ENCODE peak calls at places on chromosomes 6 and 20, in eight cellular contexts. M is GM23248, S is ovary, W is adipocyte, V is psoas muscle, T is kidney, L is A549, R is astrocyte. U is an unnamed sample.
A peak's percentile ranks its signal among the peaks of the same experiment; 100 is the strongest.

GRCh38 chr6:18976091-18976490 is 588.9 kb downstream of the RNF144B start:
- DNase-seq in M (no peak), S (no peak), W (no peak), V (no peak), T (no peak), L (no peak), R (no peak), U (no peak)

GRCh38 chr6:24933868-24934401 is 1.8 kb downstream of the RIPOR2 start:
- DNase-seq in M (peak; percentile 19), S (no peak), W (no peak), V (no peak), T (no peak), L (peak; percentile 35), R (no peak), U (no peak)

GRCh38 chr6:101544286-101544685 is 150.8 kb downstream of the GRIK2 start:
- DNase-seq in M (peak; percentile 53), S (no peak), W (peak; percentile 66), V (no peak), T (no peak), L (no peak), R (peak; percentile 32), U (no peak)

GRCh38 chr6:13915566-13916229 is 9.1 kb upstream of the RNF182 start:
- DNase-seq in M (no peak), S (no peak), W (no peak), V (no peak), T (no peak), L (no peak), R (no peak), U (no peak)

GRCh38 chr6:1208876-1209275 is 103.0 kb upstream of the FOXQ1 start:
- DNase-seq in M (no peak), S (no peak), W (peak; percentile 62), V (no peak), T (no peak), L (no peak), R (no peak), U (no peak)

GRCh38 chr6:157528931-157529653 is 148.1 kb downstream of the ZDHHC14 start:
- DNase-seq in M (no peak), S (no peak), W (no peak), V (peak; percentile 67), T (no peak), L (no peak), R (peak; percentile 10), U (no peak)

GRCh38 chr6:12555267-12555666 is 161.3 kb upstream of the PHACTR1 start:
- DNase-seq in M (peak; percentile 89), S (no peak), W (peak; percentile 80), V (no peak), T (no peak), L (no peak), R (peak; percentile 80), U (no peak)

GRCh38 chr20:24487648-24488047 is 18.2 kb downstream of the SYNDIG1 start:
- DNase-seq in M (no peak), S (no peak), W (no peak), V (no peak), T (no peak), L (no peak), R (no peak), U (no peak)

GRCh38 chr6:10314163-10314955 is 100.5 kb downstream of the TFAP2A start:
- DNase-seq in M (no peak), S (no peak), W (no peak), V (no peak), T (no peak), L (no peak), R (no peak), U (no peak)

GRCh38 chr20:62018437-62019143 is 47.1 kb downstream of the TAF4 start:
- DNase-seq in M (no peak), S (no peak), W (no peak), V (no peak), T (peak; percentile 69), L (no peak), R (no peak), U (no peak)

GRCh38 chr6:132888701-132889100 is 74.3 kb downstream of the RPS12 start:
- DNase-seq in M (peak; percentile 1), S (no peak), W (peak; percentile 23), V (no peak), T (no peak), L (no peak), R (peak; percentile 58), U (no peak)

GRCh38 chr6:74479420-74479819 is 726.4 kb downstream of the COL12A1 start:
- DNase-seq in M (no peak), S (no peak), W (no peak), V (no peak), T (no peak), L (no peak), R (no peak), U (no peak)

GRCh38 chr6:121143476-121143875 is 190.8 kb downstream of the TBC1D32 start:
- DNase-seq in M (peak; percentile 50), S (no peak), W (no peak), V (no peak), T (no peak), L (no peak), R (peak; percentile 22), U (no peak)

GRCh38 chr6:127637830-127638229 is 60.9 kb downstream of the C6orf58 start:
- DNase-seq in M (peak; percentile 40), S (no peak), W (peak; percentile 86), V (no peak), T (no peak), L (no peak), R (no peak), U (no peak)

GRCh38 chr6:35425284-35425683 is 26.9 kb upstream of the FANCE start:
- DNase-seq in M (peak; percentile 93), S (no peak), W (peak; percentile 83), V (no peak), T (no peak), L (no peak), R (peak; percentile 97), U (no peak)

GRCh38 chr20:59645761-59646171 is 41.4 kb downstream of the PHACTR3 start:
- DNase-seq in M (peak; percentile 7), S (no peak), W (no peak), V (no peak), T (no peak), L (no peak), R (no peak), U (no peak)

GRCh38 chr20:59643616-59644061 is 39.3 kb downstream of the PHACTR3 start:
- DNase-seq in M (no peak), S (no peak), W (no peak), V (no peak), T (no peak), L (no peak), R (no peak), U (no peak)

GRCh38 chr20:59646487-59646886 is 42.1 kb downstream of the PHACTR3 start:
- DNase-seq in M (no peak), S (no peak), W (no peak), V (no peak), T (no peak), L (no peak), R (no peak), U (no peak)

GRCh38 chr20:59644371-59644939 is 40.1 kb downstream of the PHACTR3 start:
- DNase-seq in M (no peak), S (no peak), W (no peak), V (no peak), T (no peak), L (no peak), R (no peak), U (no peak)

GRCh38 chr20:59645316-59645715 is 41.0 kb downstream of the PHACTR3 start:
- DNase-seq in M (no peak), S (no peak), W (no peak), V (no peak), T (no peak), L (no peak), R (no peak), U (no peak)
- H3K9me3 ChIP-seq in M (no peaks in the 10 kb centered on the region), S (no peaks in the 10 kb centered on the region), W (no peaks in the 10 kb centered on the region), V (no peaks in the 10 kb centered on the region), T (peaks cover 3% of the 10 kb centered on the region), L (no peaks in the 10 kb centered on the region), R (peaks cover 3% of the 10 kb centered on the region), U (no peaks in the 10 kb centered on the region)

GRCh38 chr20:59673998-59674445 is 69.7 kb downstream of the PHACTR3 start:
- DNase-seq in M (no peak), S (no peak), W (no peak), V (no peak), T (no peak), L (no peak), R (no peak), U (no peak)

GRCh38 chr20:59673288-59673997 is 69.1 kb downstream of the PHACTR3 start:
- DNase-seq in M (no peak), S (no peak), W (no peak), V (no peak), T (peak; percentile 59), L (no peak), R (no peak), U (no peak)

GRCh38 chr20:59670786-59671492 is 66.6 kb downstream of the PHACTR3 start:
- DNase-seq in M (no peak), S (no peak), W (no peak), V (no peak), T (no peak), L (no peak), R (no peak), U (no peak)

GRCh38 chr20:59671661-59672471 is 67.5 kb downstream of the PHACTR3 start:
- DNase-seq in M (no peak), S (no peak), W (no peak), V (no peak), T (no peak), L (no peak), R (no peak), U (no peak)

DNA sequence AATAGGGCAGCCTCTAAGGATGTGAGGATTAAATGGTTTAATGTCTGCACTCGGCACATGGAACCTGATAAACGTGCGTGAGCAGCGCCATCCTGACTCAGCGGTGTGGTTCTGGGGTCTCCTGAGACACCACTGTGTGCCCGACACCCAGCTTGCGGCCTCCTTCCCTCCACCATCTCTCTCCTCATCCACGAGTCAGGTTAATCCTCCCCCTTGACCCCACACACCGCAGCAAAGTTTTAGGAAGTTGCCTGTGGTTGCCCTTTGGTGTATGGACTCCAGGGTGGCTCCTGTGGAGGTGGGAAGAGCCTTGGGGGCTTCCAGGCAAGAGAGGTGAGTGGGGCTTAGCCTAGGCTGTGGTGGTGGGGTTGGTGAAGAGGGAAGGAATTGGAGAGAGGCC is 68.2 kb downstream of the PHACTR3 start:
- DNase-seq in M (no peak), S (no peak), W (no peak), V (no peak), T (no peak), L (no peak), R (no peak), U (no peak)
- H3K9me3 ChIP-seq in M (no peaks in the 10 kb centered on the region), S (no peaks in the 10 kb centered on the region), W (no peaks in the 10 kb centered on the region), V (no peaks in the 10 kb centered on the region), T (no peaks in the 10 kb centered on the region), L (no peaks in the 10 kb centered on the region), R (peaks cover 4% of the 10 kb centered on the region), U (no peaks in the 10 kb centered on the region)

GRCh38 chr6:169998457-169998856 is 247.0 kb downstream of the ERMARD start:
- DNase-seq in M (no peak), S (no peak), W (no peak), V (no peak), T (peak; percentile 52), L (no peak), R (no peak), U (no peak)
- H3K9me3 ChIP-seq in M (no peaks in the 10 kb centered on the region), S (no peaks in the 10 kb centered on the region), W (peaks cover 4% of the 10 kb centered on the region), V (no peaks in the 10 kb centered on the region), T (no peaks in the 10 kb centered on the region), L (no peaks in the 10 kb centered on the region), R (no peaks in the 10 kb centered on the region), U (no peaks in the 10 kb centered on the region)

DNA sequence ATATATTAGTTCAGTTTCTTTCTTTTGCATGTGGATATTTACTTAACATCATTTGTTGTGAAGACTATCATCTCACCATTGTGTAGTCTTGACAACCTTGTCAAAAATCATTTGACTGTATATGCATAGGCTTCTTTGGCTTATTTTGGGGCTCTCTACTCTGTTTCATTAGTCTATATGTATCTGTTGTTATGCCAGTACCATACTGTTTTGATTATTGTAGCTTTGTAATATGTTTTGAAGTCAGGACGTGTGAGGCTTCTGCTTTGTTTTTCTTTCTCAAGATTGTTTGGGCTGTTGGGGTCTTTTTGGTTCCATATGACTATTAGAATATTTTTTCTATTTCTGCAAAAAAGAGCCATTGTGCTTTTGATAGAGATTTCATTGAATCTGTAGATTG is 288.2 kb upstream of the RNF217 start:
- DNase-seq in M (no peak), S (no peak), W (no peak), V (no peak), T (no peak), L (no peak), R (no peak), U (no peak)
- H3K9me3 ChIP-seq in M (no peaks in the 10 kb centered on the region), S (no peaks in the 10 kb centered on the region), W (peaks cover 37% of the 10 kb centered on the region), V (peaks cover 16% of the 10 kb centered on the region), T (peaks cover 16% of the 10 kb centered on the region), L (no peaks in the 10 kb centered on the region), R (peaks cover 3% of the 10 kb centered on the region), U (no peaks in the 10 kb centered on the region)

U was measured in T-helper 17 cell.